ENCODE peak calls at places on chromosomes 1 and 21, in five cellular contexts. One of them, this sample, is unnamed.

GRCh38 chr1:71179997-71180396 is 99.2 kb upstream of the ZRANB2 start:
- DNase-seq in IMR-90: no peak
- DNase-seq in mesendoderm: no peak
- DNase-seq in H1: no peak
- DNase-seq in neuronal stem cell: no peak
- DNase-seq in this sample: no peak

GRCh38 chr1:248055261-248055660 is 8.6 kb downstream of the OR2L3 start:
- DNase-seq in IMR-90: no peak
- DNase-seq in mesendoderm: no peak
- DNase-seq in H1: no peak
- DNase-seq in neuronal stem cell: no peak
- DNase-seq in this sample: no peak

GRCh38 chr1:61436491-61437120 is 288.3 kb downstream of the TM2D1 start:
- DNase-seq in IMR-90: no peak
- DNase-seq in mesendoderm: peak; percentile 92
- DNase-seq in H1: no peak
- DNase-seq in neuronal stem cell: no peak
- DNase-seq in this sample: peak; percentile 13

GRCh38 chr1:110056776-110057175 is 13.7 kb downstream of the ALX3 start:
- DNase-seq in IMR-90: peak; percentile 73
- DNase-seq in mesendoderm: no peak
- DNase-seq in H1: no peak
- DNase-seq in neuronal stem cell: no peak
- DNase-seq in this sample: no peak

GRCh38 chr1:204455063-204455830 is 39.4 kb downstream of the PIK3C2B start:
- DNase-seq in IMR-90: no peak
- DNase-seq in mesendoderm: no peak
- DNase-seq in H1: peak; percentile 76
- DNase-seq in neuronal stem cell: peak; percentile 95
- DNase-seq in this sample: no peak

GRCh38 chr1:64909021-64909420 is 57.3 kb downstream of the JAK1 start:
- DNase-seq in IMR-90: no peak
- DNase-seq in mesendoderm: no peak
- DNase-seq in H1: no peak
- DNase-seq in neuronal stem cell: no peak
- DNase-seq in this sample: no peak

GRCh38 chr1:232675898-232676297 is 46.0 kb upstream of the SIPA1L2 start:
- DNase-seq in IMR-90: no peak
- DNase-seq in mesendoderm: no peak
- DNase-seq in H1: no peak
- DNase-seq in neuronal stem cell: no peak
- DNase-seq in this sample: no peak

GRCh38 chr1:227883641-227884301 is 64.0 kb downstream of the WNT9A start:
- DNase-seq in IMR-90: no peak
- DNase-seq in mesendoderm: no peak
- DNase-seq in H1: no peak
- DNase-seq in neuronal stem cell: no peak
- DNase-seq in this sample: no peak

GRCh38 chr1:233097546-233098254 is 147.3 kb downstream of the NTPCR start:
- DNase-seq in IMR-90: peak; percentile 39
- DNase-seq in mesendoderm: no peak
- DNase-seq in H1: no peak
- DNase-seq in neuronal stem cell: no peak
- DNase-seq in this sample: no peak

GRCh38 chr1:33916786-33917185 is 52.9 kb downstream of the HMGB4 start:
- DNase-seq in IMR-90: no peak
- DNase-seq in mesendoderm: no peak
- DNase-seq in H1: no peak
- DNase-seq in neuronal stem cell: no peak
- DNase-seq in this sample: no peak

GRCh38 chr1:83543222-83543973 is 455.5 kb downstream of the TTLL7 start:
- DNase-seq in IMR-90: no peak
- DNase-seq in mesendoderm: no peak
- DNase-seq in H1: no peak
- DNase-seq in neuronal stem cell: no peak
- DNase-seq in this sample: no peak

GRCh38 chr1:9321986-9322715 is 29.5 kb downstream of the SPSB1 start:
- DNase-seq in IMR-90: no peak
- DNase-seq in mesendoderm: no peak
- DNase-seq in H1: no peak
- DNase-seq in neuronal stem cell: no peak
- DNase-seq in this sample: no peak

GRCh38 chr1:6113116-6113515 is 67.0 kb downstream of the CHD5 start:
- DNase-seq in IMR-90: no peak
- DNase-seq in mesendoderm: no peak
- DNase-seq in H1: no peak
- DNase-seq in neuronal stem cell: no peak
- DNase-seq in this sample: no peak

GRCh38 chr21:39788383-39788782 is 43.4 kb downstream of the IGSF5 start:
- DNase-seq in IMR-90: peak; percentile 12
- DNase-seq in mesendoderm: peak; percentile 86
- DNase-seq in H1: peak; percentile 65
- DNase-seq in neuronal stem cell: peak; percentile 77
- DNase-seq in this sample: peak; percentile 9

DNA sequence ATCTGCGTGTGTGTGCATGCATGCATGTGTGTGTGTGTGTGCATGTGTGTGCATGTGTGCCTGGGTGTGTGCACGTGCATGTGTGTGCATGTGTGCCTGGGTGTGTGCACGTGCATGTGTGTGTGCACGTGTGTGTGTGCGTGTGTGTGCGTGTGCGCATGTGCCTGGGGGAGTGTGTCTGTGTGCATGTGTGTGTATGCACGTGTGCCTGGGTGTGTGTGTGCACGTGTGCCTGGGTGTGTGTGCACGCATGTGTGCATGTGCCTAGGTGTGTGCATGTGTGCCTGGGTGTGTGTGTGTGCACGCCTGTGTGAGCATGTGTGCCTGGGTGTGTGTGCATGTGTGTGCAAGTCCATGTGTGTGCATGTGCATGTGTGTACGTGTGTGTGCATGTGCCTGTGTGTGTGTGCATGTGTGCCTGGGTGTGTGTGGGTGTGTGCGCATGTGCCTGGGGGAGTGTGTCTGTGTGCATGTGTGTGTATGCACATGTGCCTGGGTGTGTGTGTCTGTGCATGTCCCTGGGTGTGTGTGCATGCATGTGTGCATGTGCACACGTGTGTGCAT is 29.3 kb upstream of the COL6A2 start:
- DNase-seq in IMR-90: no peak
- DNase-seq in mesendoderm: no peak
- DNase-seq in H1: no peak
- DNase-seq in neuronal stem cell: no peak
- DNase-seq in this sample: no peak
- H2BK120ac ChIP-seq in IMR-90: no peak overlapping the region
- H2BK120ac ChIP-seq in mesendoderm: no peak overlapping the region
- H2BK120ac ChIP-seq in H1: no peak overlapping the region
- H2BK120ac ChIP-seq in neuronal stem cell: no peak overlapping the region
- H2BK120ac ChIP-seq in this sample: no peak overlapping the region

DNA sequence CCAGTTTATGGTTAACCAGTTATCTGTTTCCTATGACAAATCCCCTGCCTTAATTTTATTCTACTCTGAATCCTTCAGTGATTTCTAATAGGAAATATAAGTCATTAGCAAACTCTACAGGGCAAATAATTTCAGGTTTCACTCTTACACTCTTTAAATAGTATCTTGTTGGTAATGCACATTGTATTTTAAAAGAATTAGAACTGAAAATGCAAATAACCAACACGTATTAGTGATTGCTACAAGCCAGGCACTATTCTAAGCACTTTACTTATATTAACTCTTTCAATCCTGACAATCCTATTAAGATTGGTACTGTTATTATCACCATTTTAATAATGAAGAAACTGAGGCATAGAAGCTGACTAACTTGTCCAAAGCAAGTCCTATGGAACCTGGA is 48.3 kb upstream of the LHX8 start:
- DNase-seq in IMR-90: no peak
- DNase-seq in mesendoderm: no peak
- DNase-seq in H1: no peak
- DNase-seq in neuronal stem cell: no peak
- DNase-seq in this sample: no peak
- H3K4me3 ChIP-seq in IMR-90: no peak overlapping the region
- H3K4me3 ChIP-seq in mesendoderm: no peak overlapping the region
- H3K4me3 ChIP-seq in H1: no peak overlapping the region
- H3K4me3 ChIP-seq in neuronal stem cell: no peak overlapping the region
- H3K4me3 ChIP-seq in this sample: no peak overlapping the region

GRCh38 chr21:45361033-45361997 is 43.6 kb upstream of the COL18A1 start:
- DNase-seq in IMR-90: no peak
- DNase-seq in mesendoderm: peak; percentile 85
- DNase-seq in H1: no peak
- DNase-seq in neuronal stem cell: no peak
- DNase-seq in this sample: no peak
- H2BK120ac ChIP-seq in IMR-90: peak overlapping the region; percentile 98
- H2BK120ac ChIP-seq in mesendoderm: peak overlapping the region; percentile 48
- H2BK120ac ChIP-seq in H1: no peak overlapping the region
- H2BK120ac ChIP-seq in neuronal stem cell: no peak overlapping the region
- H2BK120ac ChIP-seq in this sample: peak overlapping the region; percentile 91

GRCh38 chr1:118486213-118486612 is 301.2 kb upstream of the SPAG17 start:
- DNase-seq in IMR-90: no peak
- DNase-seq in mesendoderm: no peak
- DNase-seq in H1: no peak
- DNase-seq in neuronal stem cell: no peak
- DNase-seq in this sample: no peak
- H3K4me3 ChIP-seq in IMR-90: no peak overlapping the region
- H3K4me3 ChIP-seq in mesendoderm: no peak overlapping the region
- H3K4me3 ChIP-seq in H1: no peak overlapping the region
- H3K4me3 ChIP-seq in neuronal stem cell: no peak overlapping the region
- H3K4me3 ChIP-seq in this sample: no peak overlapping the region

DNA sequence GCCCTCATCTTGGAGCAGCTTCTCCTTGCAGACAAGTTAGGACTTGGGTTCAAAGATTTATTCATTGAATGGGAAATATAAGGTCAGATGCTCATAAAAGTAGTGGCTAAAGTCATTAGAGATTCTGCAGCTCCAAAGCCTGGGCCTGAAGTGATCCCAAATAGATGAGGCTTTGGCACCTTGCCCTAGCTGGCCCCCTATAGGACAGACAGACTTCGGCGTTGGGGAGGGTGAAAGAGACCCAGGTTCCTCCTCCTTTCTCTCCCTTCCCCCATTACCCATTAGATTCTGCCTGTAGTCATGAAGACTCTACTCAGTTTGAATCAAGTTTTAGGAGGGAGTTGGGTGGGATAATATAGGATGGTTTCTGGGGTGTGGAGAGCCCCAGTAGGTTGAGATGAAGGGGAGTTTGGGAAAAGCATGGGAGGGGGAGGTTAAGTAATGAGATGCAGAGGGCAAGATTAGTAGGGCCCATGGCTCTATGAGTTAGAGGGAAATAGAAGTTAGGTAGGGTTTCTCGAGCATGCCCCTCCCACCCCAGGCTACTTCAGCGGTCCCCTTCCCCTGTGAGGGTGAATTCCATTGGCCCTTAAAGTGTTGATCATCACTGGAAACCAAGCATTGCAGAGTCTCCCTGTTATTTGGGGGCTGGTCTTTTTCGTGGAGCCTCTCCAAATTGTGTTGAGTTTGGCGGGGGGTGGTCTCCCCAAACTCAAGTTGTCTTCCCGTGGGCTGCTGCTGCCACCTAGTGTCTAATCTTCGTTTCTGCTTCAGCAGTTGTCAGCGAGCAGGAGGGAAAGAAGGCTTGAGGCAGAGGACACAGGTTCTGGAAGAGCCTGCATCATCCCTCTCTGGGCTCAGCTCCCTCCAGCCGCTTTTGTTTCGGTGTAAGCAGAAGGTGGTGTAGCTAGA is 2.1 kb upstream of the AHDC1 start:
- DNase-seq in IMR-90: peak; percentile 63
- DNase-seq in mesendoderm: peak; percentile 90
- DNase-seq in H1: peak; percentile 86
- DNase-seq in neuronal stem cell: peak; percentile 83
- DNase-seq in this sample: peak; percentile 79
- H2BK120ac ChIP-seq in IMR-90: no peak overlapping the region
- H2BK120ac ChIP-seq in mesendoderm: no peak overlapping the region
- H2BK120ac ChIP-seq in H1: no peak overlapping the region
- H2BK120ac ChIP-seq in neuronal stem cell: no peak overlapping the region
- H2BK120ac ChIP-seq in this sample: no peak overlapping the region

DNA sequence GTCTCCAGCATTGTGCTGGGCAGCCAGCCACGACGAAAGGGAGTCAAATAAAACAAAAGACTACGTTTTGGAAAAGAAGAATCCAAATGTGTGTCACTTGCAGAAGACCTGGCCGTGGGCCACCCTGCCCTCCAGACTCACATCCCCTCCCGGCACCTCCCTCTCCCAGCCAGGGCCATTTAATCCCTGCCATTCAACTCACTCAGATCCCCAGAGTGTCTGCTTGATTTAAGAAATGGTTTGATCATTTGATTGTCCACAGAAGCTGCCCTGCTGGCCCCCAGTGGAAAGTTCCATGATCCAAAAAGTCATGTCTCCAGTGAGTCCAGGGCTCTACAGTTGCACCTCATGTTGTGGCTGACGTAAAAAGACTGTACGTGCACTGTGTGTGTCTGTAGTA is 2.3 kb upstream of the KRTAP10-11 start:
- DNase-seq in IMR-90: no peak
- DNase-seq in mesendoderm: no peak
- DNase-seq in H1: no peak
- DNase-seq in neuronal stem cell: no peak
- DNase-seq in this sample: no peak
- H3K4me3 ChIP-seq in IMR-90: no peak overlapping the region
- H3K4me3 ChIP-seq in mesendoderm: no peak overlapping the region
- H3K4me3 ChIP-seq in H1: no peak overlapping the region
- H3K4me3 ChIP-seq in neuronal stem cell: no peak overlapping the region
- H3K4me3 ChIP-seq in this sample: no peak overlapping the region

DNA sequence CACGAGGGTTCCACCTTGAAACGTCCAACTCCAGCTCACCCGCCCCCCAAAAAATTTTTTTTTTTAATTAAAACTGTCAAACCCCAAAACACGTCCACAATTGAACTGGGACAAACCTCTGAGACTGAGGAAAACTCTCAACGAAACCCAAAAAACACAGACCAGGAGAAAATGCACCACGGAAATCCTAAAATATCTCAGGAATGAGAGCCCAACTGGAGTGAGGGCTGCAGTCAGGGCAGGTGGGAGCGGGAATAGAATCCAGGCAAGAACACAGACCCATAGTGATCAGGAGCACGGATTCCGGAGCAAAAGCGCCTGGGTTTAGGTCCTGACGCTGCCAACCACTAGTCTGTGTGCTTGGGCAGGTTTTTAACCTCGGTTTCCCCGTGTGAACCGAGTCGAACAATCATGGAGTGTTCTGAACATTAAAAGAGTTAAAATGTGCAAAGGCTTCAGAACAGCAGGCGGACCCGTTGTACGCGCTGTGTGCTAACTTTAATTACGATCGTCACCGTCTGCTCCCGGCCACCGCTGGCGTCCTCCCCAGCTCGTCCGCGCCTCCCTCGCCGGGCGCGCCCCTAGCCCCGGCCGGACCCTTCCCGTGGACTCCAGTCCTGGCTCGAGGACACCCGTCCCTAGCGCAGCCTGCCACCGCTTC is 624 bp downstream of the ARHGAP29 start:
- DNase-seq in IMR-90: peak; percentile 50
- DNase-seq in mesendoderm: peak; percentile 79
- DNase-seq in H1: no peak
- DNase-seq in neuronal stem cell: no peak
- DNase-seq in this sample: peak; percentile 59
- H2BK120ac ChIP-seq in IMR-90: peak overlapping the region; percentile 16
- H2BK120ac ChIP-seq in mesendoderm: no peak overlapping the region
- H2BK120ac ChIP-seq in H1: no peak overlapping the region
- H2BK120ac ChIP-seq in neuronal stem cell: no peak overlapping the region
- H2BK120ac ChIP-seq in this sample: peak overlapping the region; percentile 58

This sample was measured in mesenchymal stem cell.